ENCODE peak calls at places on chromosomes 3 and 15, in eight cellular contexts. One of them, this sample, is unnamed. For H3K4me1, the result is how much of the 10 kb centered on the place peaks cover.

GRCh38 chr3:155960060-155960459 is 89.6 kb downstream of the GMPS start:
- DNase-seq in thyroid gland: no peak
- DNase-seq in GM12878: no peak
- DNase-seq in endothelial cell of umbilical vein: no peak
- DNase-seq in transverse colon: no peak
- DNase-seq in IMR-90: peak
- DNase-seq in heart left ventricle: no peak
- DNase-seq in tibial nerve: no peak
- DNase-seq in this sample: no peak

GRCh38 chr3:157436583-157437300 is at the start of gene PTX3:
- DNase-seq in thyroid gland: peak
- DNase-seq in GM12878: no peak
- DNase-seq in endothelial cell of umbilical vein: peak
- DNase-seq in transverse colon: no peak
- DNase-seq in IMR-90: peak
- DNase-seq in heart left ventricle: peak
- DNase-seq in tibial nerve: peak
- DNase-seq in this sample: peak

GRCh38 chr15:79373068-79373467 is 59.1 kb upstream of the MINAR1 start:
- DNase-seq in thyroid gland: no peak
- DNase-seq in GM12878: no peak
- DNase-seq in endothelial cell of umbilical vein: no peak
- DNase-seq in transverse colon: no peak
- DNase-seq in IMR-90: peak
- DNase-seq in heart left ventricle: no peak
- DNase-seq in tibial nerve: no peak
- DNase-seq in this sample: no peak

GRCh38 chr15:71806452-71806931 is 3.9 kb upstream of the NR2E3 start:
- DNase-seq in thyroid gland: no peak
- DNase-seq in GM12878: no peak
- DNase-seq in endothelial cell of umbilical vein: peak
- DNase-seq in transverse colon: no peak
- DNase-seq in IMR-90: peak
- DNase-seq in heart left ventricle: no peak
- DNase-seq in tibial nerve: no peak
- DNase-seq in this sample: no peak

GRCh38 chr15:66172339-66172980 is 81.1 kb downstream of the MEGF11 start:
- DNase-seq in thyroid gland: no peak
- DNase-seq in GM12878: no peak
- DNase-seq in endothelial cell of umbilical vein: no peak
- DNase-seq in transverse colon: no peak
- DNase-seq in IMR-90: no peak
- DNase-seq in heart left ventricle: no peak
- DNase-seq in tibial nerve: no peak
- DNase-seq in this sample: no peak

GRCh38 chr15:61828008-61828407 is 232.2 kb downstream of the VPS13C start:
- DNase-seq in thyroid gland: no peak
- DNase-seq in GM12878: no peak
- DNase-seq in endothelial cell of umbilical vein: no peak
- DNase-seq in transverse colon: no peak
- DNase-seq in IMR-90: no peak
- DNase-seq in heart left ventricle: no peak
- DNase-seq in tibial nerve: no peak
- DNase-seq in this sample: no peak

GRCh38 chr3:9396632-9397330 is 634 bp upstream of the SETD5 start:
- DNase-seq in thyroid gland: peak
- DNase-seq in GM12878: peak
- DNase-seq in endothelial cell of umbilical vein: peak
- DNase-seq in transverse colon: peak
- DNase-seq in IMR-90: peak
- DNase-seq in heart left ventricle: peak
- DNase-seq in tibial nerve: peak
- DNase-seq in this sample: peak

GRCh38 chr3:47874913-47875312 is 72.0 kb downstream of the DHX30 start:
- DNase-seq in thyroid gland: no peak
- DNase-seq in GM12878: no peak
- DNase-seq in endothelial cell of umbilical vein: no peak
- DNase-seq in transverse colon: no peak
- DNase-seq in IMR-90: peak
- DNase-seq in heart left ventricle: no peak
- DNase-seq in tibial nerve: no peak
- DNase-seq in this sample: no peak

GRCh38 chr15:31147943-31148621 is 46.6 kb upstream of the TRPM1 start:
- DNase-seq in thyroid gland: no peak
- DNase-seq in GM12878: no peak
- DNase-seq in endothelial cell of umbilical vein: no peak
- DNase-seq in transverse colon: no peak
- DNase-seq in IMR-90: no peak
- DNase-seq in heart left ventricle: no peak
- DNase-seq in tibial nerve: no peak
- DNase-seq in this sample: no peak

DNA sequence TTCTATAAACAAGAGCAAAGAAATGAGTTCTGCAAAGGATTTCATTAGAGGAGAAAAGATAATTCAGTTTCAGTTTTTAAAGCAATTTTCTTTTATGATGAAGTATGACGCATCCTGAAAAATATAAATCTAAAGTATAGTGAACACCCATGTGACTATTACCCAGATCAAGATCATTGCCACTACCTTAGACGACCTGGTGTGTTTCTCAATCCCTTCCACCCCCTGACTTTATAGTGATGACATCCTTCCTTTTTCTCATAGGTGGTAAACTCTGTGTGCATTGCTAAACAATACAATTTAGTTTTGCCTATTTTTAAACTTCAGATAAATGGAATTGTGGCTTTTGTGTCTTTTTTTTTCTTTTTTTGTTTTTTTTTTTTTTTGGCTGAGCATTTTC is 8.4 kb downstream of the STT3B start:
- DNase-seq in thyroid gland: no peak
- DNase-seq in GM12878: no peak
- DNase-seq in endothelial cell of umbilical vein: no peak
- DNase-seq in transverse colon: no peak
- DNase-seq in IMR-90: no peak
- DNase-seq in heart left ventricle: no peak
- DNase-seq in tibial nerve: no peak
- DNase-seq in this sample: no peak
- H3K4me1 ChIP-seq in thyroid gland: under half
- H3K4me1 ChIP-seq in GM12878: under half
- H3K4me1 ChIP-seq in endothelial cell of umbilical vein: under half
- H3K4me1 ChIP-seq in transverse colon: half or more
- H3K4me1 ChIP-seq in IMR-90: under half
- H3K4me1 ChIP-seq in heart left ventricle: under half
- H3K4me1 ChIP-seq in tibial nerve: under half
- H3K4me1 ChIP-seq in this sample: half or more

DNA sequence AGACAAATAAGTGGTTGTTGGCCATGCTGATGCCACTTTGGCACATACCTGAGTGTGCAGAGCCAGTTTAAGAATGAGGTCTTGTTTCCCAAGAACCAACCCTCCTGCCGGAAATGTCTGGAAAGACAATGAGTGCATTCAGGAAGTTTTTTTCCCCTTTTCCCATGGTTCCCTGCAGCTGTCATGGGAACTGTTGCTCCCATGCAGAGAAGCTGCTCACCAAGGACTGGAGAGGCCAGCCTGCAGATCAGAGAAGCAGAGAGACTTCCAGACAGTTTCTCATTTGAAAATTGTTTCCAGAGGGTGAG is 166.8 kb downstream of the ZNF621 start:
- DNase-seq in thyroid gland: peak
- DNase-seq in GM12878: no peak
- DNase-seq in endothelial cell of umbilical vein: peak
- DNase-seq in transverse colon: no peak
- DNase-seq in IMR-90: no peak
- DNase-seq in heart left ventricle: peak
- DNase-seq in tibial nerve: peak
- DNase-seq in this sample: no peak
- TF ChIP-seq POLR2A in thyroid gland: no peak
- TF ChIP-seq POLR2A in GM12878: no peak
- TF ChIP-seq POLR2A in endothelial cell of umbilical vein: no peak
- TF ChIP-seq POLR2A in transverse colon: no peak
- TF ChIP-seq POLR2A in IMR-90: no peak
- TF ChIP-seq POLR2A in heart left ventricle: no peak
- TF ChIP-seq POLR2A in tibial nerve: no peak
- TF ChIP-seq POLR2A in this sample: no peak

GRCh38 chr3:112460519-112460918 is 38.8 kb downstream of the BTLA start:
- DNase-seq in thyroid gland: no peak
- DNase-seq in GM12878: peak
- DNase-seq in endothelial cell of umbilical vein: no peak
- DNase-seq in transverse colon: no peak
- DNase-seq in IMR-90: no peak
- DNase-seq in heart left ventricle: no peak
- DNase-seq in tibial nerve: no peak
- DNase-seq in this sample: no peak

GRCh38 chr3:112466041-112466440 is 33.2 kb downstream of the BTLA start:
- DNase-seq in thyroid gland: no peak
- DNase-seq in GM12878: no peak
- DNase-seq in endothelial cell of umbilical vein: no peak
- DNase-seq in transverse colon: no peak
- DNase-seq in IMR-90: no peak
- DNase-seq in heart left ventricle: no peak
- DNase-seq in tibial nerve: no peak
- DNase-seq in this sample: no peak

GRCh38 chr3:112464264-112464663 is 35.0 kb downstream of the BTLA start:
- DNase-seq in thyroid gland: no peak
- DNase-seq in GM12878: peak
- DNase-seq in endothelial cell of umbilical vein: peak
- DNase-seq in transverse colon: no peak
- DNase-seq in IMR-90: no peak
- DNase-seq in heart left ventricle: no peak
- DNase-seq in tibial nerve: no peak
- DNase-seq in this sample: no peak

GRCh38 chr3:112459750-112460149 is 39.5 kb downstream of the BTLA start:
- DNase-seq in thyroid gland: no peak
- DNase-seq in GM12878: peak
- DNase-seq in endothelial cell of umbilical vein: no peak
- DNase-seq in transverse colon: no peak
- DNase-seq in IMR-90: no peak
- DNase-seq in heart left ventricle: no peak
- DNase-seq in tibial nerve: no peak
- DNase-seq in this sample: no peak

GRCh38 chr3:112463250-112463649 is 36.0 kb downstream of the BTLA start:
- DNase-seq in thyroid gland: no peak
- DNase-seq in GM12878: peak
- DNase-seq in endothelial cell of umbilical vein: no peak
- DNase-seq in transverse colon: no peak
- DNase-seq in IMR-90: no peak
- DNase-seq in heart left ventricle: no peak
- DNase-seq in tibial nerve: no peak
- DNase-seq in this sample: no peak
- H3K4me1 ChIP-seq in thyroid gland: under half
- H3K4me1 ChIP-seq in GM12878: half or more
- H3K4me1 ChIP-seq in endothelial cell of umbilical vein: under half
- H3K4me1 ChIP-seq in transverse colon: under half
- H3K4me1 ChIP-seq in IMR-90: under half
- H3K4me1 ChIP-seq in heart left ventricle: under half
- H3K4me1 ChIP-seq in tibial nerve: under half
- H3K4me1 ChIP-seq in this sample: under half

DNA sequence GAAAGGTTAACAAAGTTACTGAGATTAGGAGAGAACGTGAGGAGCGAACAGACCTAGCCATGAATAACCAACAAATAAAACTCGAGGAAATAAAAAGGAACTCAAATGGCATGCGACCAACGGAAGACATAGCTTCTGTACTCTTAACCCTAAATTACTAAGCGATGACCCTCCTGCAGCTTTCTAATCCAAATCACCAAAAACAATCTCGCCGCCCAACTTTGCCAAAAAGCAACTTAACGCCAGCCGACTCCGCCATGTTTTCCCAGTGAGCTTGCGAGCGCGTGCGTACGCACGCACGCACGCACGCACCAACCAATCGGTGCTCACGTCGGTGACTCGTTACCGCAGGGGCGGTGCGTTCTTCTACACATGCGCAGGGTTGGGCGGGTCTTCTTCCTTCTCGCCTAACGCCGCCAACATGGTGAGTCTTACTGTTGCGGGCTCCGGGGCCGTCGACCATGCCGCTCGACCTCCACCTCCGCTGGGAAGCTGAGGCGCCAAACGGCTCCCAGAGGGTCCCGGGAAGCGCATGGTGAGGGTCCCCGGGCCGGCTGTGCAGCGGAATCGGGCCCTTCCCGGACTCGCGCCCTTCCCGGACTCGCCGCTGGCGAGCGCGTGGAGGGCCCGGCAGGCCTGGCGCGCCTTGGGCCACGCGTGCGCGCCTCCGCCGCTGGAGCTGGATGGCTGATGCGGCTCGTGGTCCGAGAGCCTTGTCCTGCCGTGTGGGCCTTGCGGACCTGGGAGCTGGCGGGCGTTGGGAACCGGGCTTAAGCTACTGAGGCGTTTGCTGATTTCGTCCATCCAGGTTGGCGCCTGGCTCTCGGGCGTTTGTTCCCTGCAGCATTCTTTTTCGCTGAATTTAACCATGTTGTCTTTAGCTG is at the start of gene RPL14:
- DNase-seq in thyroid gland: peak
- DNase-seq in GM12878: peak
- DNase-seq in endothelial cell of umbilical vein: peak
- DNase-seq in transverse colon: peak
- DNase-seq in IMR-90: peak
- DNase-seq in heart left ventricle: peak
- DNase-seq in tibial nerve: peak
- DNase-seq in this sample: peak
- TF ChIP-seq POLR2A in thyroid gland: peak
- TF ChIP-seq POLR2A in GM12878: peak
- TF ChIP-seq POLR2A in endothelial cell of umbilical vein: peak
- TF ChIP-seq POLR2A in transverse colon: peak
- TF ChIP-seq POLR2A in IMR-90: peak
- TF ChIP-seq POLR2A in heart left ventricle: peak
- TF ChIP-seq POLR2A in tibial nerve: peak
- TF ChIP-seq POLR2A in this sample: peak

DNA sequence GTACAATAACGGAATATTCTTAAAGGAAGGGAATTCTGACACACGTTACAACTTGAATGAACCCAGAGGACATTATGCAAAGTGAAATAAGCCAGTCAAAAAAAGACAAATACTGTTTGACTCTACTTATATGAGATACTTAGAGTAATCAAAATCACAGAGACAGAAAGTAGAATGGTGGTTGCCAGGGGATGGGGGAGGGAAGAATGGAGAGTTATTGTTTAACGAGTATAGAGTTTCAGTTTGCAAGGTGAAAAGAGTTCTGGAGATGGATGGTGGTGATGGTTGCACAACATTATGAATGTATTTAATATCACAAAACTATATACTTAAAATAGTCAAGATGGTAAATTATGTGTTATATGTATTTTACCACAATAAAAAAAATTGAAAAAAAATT is 112.9 kb upstream of the ARHGEF3 start:
- DNase-seq in thyroid gland: no peak
- DNase-seq in GM12878: no peak
- DNase-seq in endothelial cell of umbilical vein: no peak
- DNase-seq in transverse colon: no peak
- DNase-seq in IMR-90: no peak
- DNase-seq in heart left ventricle: no peak
- DNase-seq in tibial nerve: no peak
- DNase-seq in this sample: no peak
- H3K4me1 ChIP-seq in thyroid gland: under half
- H3K4me1 ChIP-seq in GM12878: under half
- H3K4me1 ChIP-seq in endothelial cell of umbilical vein: under half
- H3K4me1 ChIP-seq in transverse colon: under half
- H3K4me1 ChIP-seq in IMR-90: under half
- H3K4me1 ChIP-seq in heart left ventricle: under half
- H3K4me1 ChIP-seq in tibial nerve: under half
- H3K4me1 ChIP-seq in this sample: under half

GRCh38 chr3:188947401-188947982 is 224.3 kb upstream of the TPRG1 start:
- DNase-seq in thyroid gland: peak
- DNase-seq in GM12878: no peak
- DNase-seq in endothelial cell of umbilical vein: peak
- DNase-seq in transverse colon: peak
- DNase-seq in IMR-90: peak
- DNase-seq in heart left ventricle: peak
- DNase-seq in tibial nerve: peak
- DNase-seq in this sample: peak
- TF ChIP-seq POLR2A in thyroid gland: peak
- TF ChIP-seq POLR2A in GM12878: no peak
- TF ChIP-seq POLR2A in endothelial cell of umbilical vein: no peak
- TF ChIP-seq POLR2A in transverse colon: peak
- TF ChIP-seq POLR2A in IMR-90: no peak
- TF ChIP-seq POLR2A in heart left ventricle: peak
- TF ChIP-seq POLR2A in tibial nerve: peak
- TF ChIP-seq POLR2A in this sample: peak

This sample was measured in body of pancreas.